ENCODE peak calls at places on chromosomes 2 and 18, in seven cellular contexts. B, M, E, U, T, I and X are unnamed samples.

GRCh38 chr2:234249873-234250272 is 199.4 kb downstream of the SPP2 start:
- DNase-seq in B (no peak), M (no peak), E (peak), U (no peak), T (no peak), I (no peak), X (no peak)

GRCh38 chr2:218406949-218407703 is 7.5 kb downstream of the CTDSP1 start:
- DNase-seq in B (peak), M (peak), E (no peak), U (peak), T (peak), I (peak), X (peak)

GRCh38 chr2:120531365-120531764 is 185.4 kb downstream of the INHBB start:
- DNase-seq in B (no peak), M (no peak), E (no peak), U (no peak), T (no peak), I (no peak), X (no peak)

GRCh38 chr18:9916067-9916684 is 2.4 kb downstream of the VAPA start:
- DNase-seq in B (no peak), M (no peak), E (no peak), U (no peak), T (no peak), I (no peak), X (no peak)

GRCh38 chr2:6418316-6418715 is 447.4 kb downstream of the CMPK2 start:
- DNase-seq in B (no peak), M (no peak), E (no peak), U (no peak), T (no peak), I (no peak), X (no peak)

GRCh38 chr18:80176334-80177080 is 67.4 kb downstream of the ADNP2 start:
- DNase-seq in B (no peak), M (peak), E (no peak), U (no peak), T (no peak), I (no peak), X (no peak)

GRCh38 chr2:24855703-24856102 is 62.5 kb downstream of the CENPO start:
- DNase-seq in B (peak), M (peak), E (no peak), U (no peak), T (no peak), I (no peak), X (no peak)

GRCh38 chr2:7692657-7693161 is 775.5 kb downstream of the RNF144A start:
- DNase-seq in B (peak), M (no peak), E (no peak), U (no peak), T (no peak), I (no peak), X (no peak)

GRCh38 chr2:194319222-194319992 is 1337.6 kb upstream of the SLC39A10 start:
- DNase-seq in B (no peak), M (no peak), E (no peak), U (no peak), T (no peak), I (no peak), X (no peak)

GRCh38 chr2:121019756-121020155 is 265.2 kb downstream of the TFCP2L1 start:
- DNase-seq in B (no peak), M (no peak), E (no peak), U (no peak), T (no peak), I (no peak), X (no peak)

GRCh38 chr2:3627500-3628100 is 30.4 kb upstream of the ALLC start:
- DNase-seq in B (peak), M (peak), E (no peak), U (no peak), T (no peak), I (no peak), X (no peak)

GRCh38 chr2:238439912-238440311 is 13.2 kb downstream of the ASB1 start:
- DNase-seq in B (no peak), M (no peak), E (no peak), U (no peak), T (no peak), I (no peak), X (no peak)

GRCh38 chr2:216692636-216693413 is 2.5 kb downstream of the IGFBP5 start:
- DNase-seq in B (peak), M (peak), E (peak), U (peak), T (no peak), I (peak), X (peak)

GRCh38 chr2:71282493-71282892 is 49.1 kb upstream of the ZNF638 start:
- DNase-seq in B (no peak), M (no peak), E (no peak), U (peak), T (no peak), I (no peak), X (no peak)

DNA sequence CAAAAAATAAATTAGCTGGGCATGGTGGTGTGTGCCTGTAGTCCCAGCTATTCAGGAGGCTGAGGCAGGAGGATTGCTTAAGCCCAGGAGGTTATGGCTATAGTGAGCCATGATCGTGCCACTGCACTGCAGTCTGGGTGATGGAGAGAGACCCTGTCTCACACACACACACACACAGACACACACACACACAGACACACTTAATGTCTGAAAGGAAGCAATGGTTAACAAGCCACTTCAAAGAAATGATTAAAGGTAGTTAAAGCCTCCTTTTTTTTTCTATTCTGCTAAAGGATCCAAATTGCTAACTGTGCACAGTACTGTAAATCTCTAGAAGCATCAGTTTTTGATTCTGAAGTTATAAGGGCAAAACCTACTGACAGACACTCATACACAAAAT is 211.1 kb downstream of the TMEM163 start:
- DNase-seq in B (no peak), M (no peak), E (no peak), U (no peak), T (no peak), I (no peak), X (no peak)
- H3K27ac ChIP-seq in B (no peak), M (no peak), E (no peak), U (no peak), T (no peak), I (no peak), X (no peak)

DNA sequence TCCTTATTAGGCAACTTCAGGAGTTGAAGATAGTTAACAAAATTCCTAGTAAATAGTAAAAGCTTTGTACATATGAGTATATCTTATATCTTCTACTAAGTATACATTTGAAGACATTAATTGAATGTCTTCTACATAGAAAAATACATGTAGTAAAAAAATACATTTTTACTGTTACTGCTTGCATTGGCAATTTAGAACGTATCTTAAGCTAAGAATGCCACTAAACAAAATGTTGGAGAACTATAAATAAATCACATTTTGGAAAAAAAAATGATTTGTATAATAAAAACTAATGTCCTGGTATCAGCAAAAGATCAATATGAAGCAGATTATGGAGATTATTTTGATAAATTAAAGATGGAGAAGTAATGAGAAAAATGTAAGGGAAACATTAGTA is 434.2 kb upstream of the SLC8A1 start:
- DNase-seq in B (no peak), M (no peak), E (no peak), U (no peak), T (no peak), I (no peak), X (no peak)
- H3K27ac ChIP-seq in B (no peak), M (no peak), E (no peak), U (no peak), T (no peak), I (no peak), X (no peak)

GRCh38 chr2:20590704-20591515 is 60.0 kb downstream of the HS1BP3 start:
- DNase-seq in B (peak), M (peak), E (no peak), U (no peak), T (no peak), I (no peak), X (peak)
- H3K27ac ChIP-seq in B (no peak), M (peak), E (peak), U (no peak), T (no peak), I (no peak), X (no peak)

DNA sequence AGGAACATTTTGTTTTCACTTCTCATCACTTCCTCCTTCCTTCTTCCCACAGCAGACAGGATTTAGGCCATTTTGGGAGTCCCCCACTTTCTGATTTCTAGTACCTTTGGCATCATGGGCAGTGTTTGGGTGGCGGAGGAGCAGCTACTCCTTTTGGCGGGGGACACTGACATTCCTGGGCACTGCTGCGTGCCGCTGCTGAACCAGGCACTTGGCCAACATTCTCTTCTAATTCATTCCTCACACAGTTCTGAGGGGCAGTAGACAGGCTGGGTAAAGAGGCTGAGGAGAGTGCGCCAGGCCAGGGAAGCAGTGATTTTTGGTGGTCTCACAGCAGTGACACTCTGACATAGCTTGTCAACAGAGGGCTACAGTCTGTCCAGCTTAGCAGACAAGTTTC is 270.2 kb downstream of the LOXHD1 start:
- DNase-seq in B (no peak), M (no peak), E (no peak), U (no peak), T (no peak), I (no peak), X (no peak)
- H3K27ac ChIP-seq in B (peak), M (no peak), E (no peak), U (no peak), T (no peak), I (no peak), X (no peak)

GRCh38 chr2:236691799-236692167 is 122.2 kb downstream of the ACKR3 start:
- DNase-seq in B (peak), M (no peak), E (no peak), U (no peak), T (no peak), I (no peak), X (no peak)

GRCh38 chr2:236689393-236689700 is 119.7 kb downstream of the ACKR3 start:
- DNase-seq in B (no peak), M (no peak), E (no peak), U (no peak), T (no peak), I (no peak), X (no peak)

GRCh38 chr2:236688563-236689392 is 119.2 kb downstream of the ACKR3 start:
- DNase-seq in B (no peak), M (no peak), E (no peak), U (no peak), T (no peak), I (no peak), X (no peak)

GRCh38 chr2:236689981-236690380 is 120.4 kb downstream of the ACKR3 start:
- DNase-seq in B (no peak), M (no peak), E (no peak), U (no peak), T (no peak), I (no peak), X (no peak)

DNA sequence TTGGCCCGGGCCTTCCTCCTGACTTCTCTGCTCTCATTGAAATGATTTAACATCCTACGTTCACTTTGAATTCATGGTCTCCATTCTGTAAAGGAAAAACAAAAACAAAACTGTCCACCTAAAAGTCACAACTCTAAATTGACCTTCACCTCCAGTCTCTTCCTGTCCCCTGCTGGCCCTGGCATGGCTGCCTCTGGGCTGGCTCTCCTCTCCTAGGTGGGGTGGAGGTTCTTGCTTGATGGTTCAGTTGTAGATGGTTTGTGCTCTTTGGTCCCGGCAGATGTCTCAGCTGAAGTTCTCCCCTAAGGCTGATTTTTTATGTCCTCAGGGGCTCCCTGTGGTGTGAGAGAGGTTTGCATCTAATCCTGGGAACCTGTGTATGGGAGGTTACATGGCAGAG is 121.1 kb downstream of the ACKR3 start:
- DNase-seq in B (no peak), M (no peak), E (no peak), U (no peak), T (no peak), I (no peak), X (no peak)
- H3K27ac ChIP-seq in B (no peak), M (no peak), E (no peak), U (no peak), T (no peak), I (no peak), X (no peak)

DNA sequence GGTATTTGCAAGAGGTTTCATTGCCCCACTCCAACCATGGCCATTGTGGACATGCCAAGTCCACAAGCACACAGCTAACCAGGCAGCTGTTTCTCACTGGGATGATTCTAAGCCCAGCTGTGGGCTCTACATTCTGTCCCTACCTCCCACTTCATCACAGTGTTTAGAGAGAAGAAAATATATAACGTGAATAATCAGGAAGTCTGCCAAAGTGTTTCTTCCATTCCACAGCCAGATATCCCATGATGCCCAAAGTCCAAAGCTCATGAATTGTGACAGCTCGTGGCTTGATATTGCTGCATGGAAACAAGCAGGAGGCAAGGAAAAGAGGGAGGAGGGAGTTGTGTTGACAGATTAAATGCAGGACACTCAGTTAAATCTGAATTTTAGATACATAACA is 433.6 kb upstream of the GYPC start:
- DNase-seq in B (no peak), M (no peak), E (no peak), U (peak), T (no peak), I (no peak), X (no peak)
- H3K27ac ChIP-seq in B (no peak), M (no peak), E (no peak), U (no peak), T (no peak), I (no peak), X (no peak)

GRCh38 chr18:58640428-58640805 is 11.5 kb upstream of the ALPK2 start:
- DNase-seq in B (no peak), M (no peak), E (no peak), U (no peak), T (no peak), I (no peak), X (no peak)

GRCh38 chr18:58639751-58640427 is 11.0 kb upstream of the ALPK2 start:
- DNase-seq in B (no peak), M (no peak), E (no peak), U (no peak), T (no peak), I (no peak), X (no peak)

GRCh38 chr18:58638446-58638845 is 9.6 kb upstream of the ALPK2 start:
- DNase-seq in B (no peak), M (no peak), E (no peak), U (no peak), T (no peak), I (no peak), X (no peak)

GRCh38 chr18:58640891-58641610 is 12.2 kb upstream of the ALPK2 start:
- DNase-seq in B (no peak), M (no peak), E (no peak), U (no peak), T (no peak), I (no peak), X (no peak)

DNA sequence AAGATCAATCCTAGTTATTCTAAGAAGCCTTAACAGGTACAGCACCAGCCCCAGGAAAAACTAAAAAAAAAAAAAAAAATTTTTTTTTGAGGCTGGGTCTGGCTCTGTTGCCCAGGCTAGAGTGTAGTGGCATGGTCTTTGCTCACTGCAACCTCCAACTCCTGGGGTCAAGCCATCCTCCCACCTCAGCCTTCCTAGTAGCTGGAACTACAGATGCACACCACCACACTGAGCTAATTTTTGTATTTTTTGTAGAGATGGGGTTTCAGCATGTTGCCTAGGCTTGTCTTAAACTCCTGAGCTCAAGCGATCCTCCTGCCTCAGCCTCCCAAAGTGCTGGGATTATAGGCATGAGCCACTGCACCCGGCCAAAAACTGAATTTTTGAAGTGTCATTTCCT is 10.3 kb upstream of the ALPK2 start:
- DNase-seq in B (no peak), M (no peak), E (no peak), U (no peak), T (no peak), I (no peak), X (no peak)
- H3K27ac ChIP-seq in B (no peak), M (no peak), E (peak), U (no peak), T (no peak), I (no peak), X (no peak)

DNA sequence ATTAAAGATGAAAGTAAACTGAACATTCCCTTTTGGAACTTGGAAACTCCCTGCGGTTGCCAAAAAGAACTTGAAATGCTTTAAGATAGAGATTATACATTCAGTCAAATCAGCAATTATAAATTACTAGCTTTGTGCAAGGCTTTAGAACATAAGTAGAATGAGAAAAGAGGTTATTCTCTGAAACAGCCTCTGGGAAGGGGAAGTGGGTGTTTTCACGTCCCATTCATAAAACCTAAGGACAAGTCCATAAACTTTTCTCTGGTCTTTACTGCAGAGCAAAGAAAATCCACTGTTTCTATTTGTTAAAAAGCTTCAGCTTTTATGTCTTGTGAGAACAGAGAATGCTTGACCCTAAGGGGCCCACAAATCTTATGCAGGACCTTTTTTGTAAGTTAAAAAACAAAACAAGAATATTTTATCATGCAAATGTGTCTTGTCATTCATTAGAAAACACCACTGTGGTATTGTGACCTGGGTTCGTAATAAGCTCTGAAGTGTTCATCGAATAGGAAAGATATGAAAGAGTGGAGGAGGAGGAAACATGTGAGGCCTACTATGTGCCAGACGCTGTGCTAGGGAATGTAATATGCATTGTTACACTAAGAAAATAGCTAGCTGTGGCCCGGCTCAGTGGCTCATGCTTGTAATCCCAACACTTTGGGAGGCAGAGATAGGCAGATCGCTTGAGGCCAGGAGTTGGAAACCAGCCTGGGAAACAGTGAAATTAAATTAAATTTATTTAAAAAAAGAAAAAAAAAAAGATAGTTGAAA is 49.4 kb upstream of the ZNF397 start:
- DNase-seq in B (no peak), M (no peak), E (no peak), U (no peak), T (no peak), I (no peak), X (no peak)
- H3K27ac ChIP-seq in B (no peak), M (no peak), E (no peak), U (no peak), T (no peak), I (no peak), X (no peak)

DNA sequence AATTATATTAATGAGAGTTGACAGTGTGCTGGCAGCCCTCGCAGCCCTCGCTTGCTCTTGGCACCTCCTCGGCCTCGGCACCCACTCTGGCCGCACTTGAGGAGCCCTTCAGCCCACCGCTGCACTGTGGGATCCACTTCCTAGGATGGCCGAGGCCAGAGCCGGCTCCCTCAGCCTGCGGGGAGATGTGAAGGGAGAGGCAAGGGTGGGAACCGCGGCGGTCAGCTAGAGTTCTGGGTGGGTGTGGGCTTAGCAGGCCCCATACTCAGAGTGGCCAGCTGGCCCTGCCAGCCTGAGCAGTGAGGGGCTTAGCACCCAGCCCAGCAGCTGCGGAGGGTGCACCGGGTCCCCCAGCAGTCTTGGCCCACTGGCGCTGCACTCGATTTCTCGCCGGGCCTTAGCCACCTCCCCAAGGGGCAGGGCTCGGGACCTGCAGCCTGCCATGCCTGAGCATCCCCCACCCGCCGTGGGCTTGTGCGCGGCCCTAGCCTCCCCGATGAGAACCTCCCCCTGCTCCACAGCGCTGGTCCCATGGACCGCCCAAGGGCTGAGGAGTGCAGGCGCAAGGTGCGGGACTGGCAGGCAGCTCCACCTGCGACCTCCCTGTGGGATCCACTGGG is 68.2 kb upstream of the LRRTM4 start:
- DNase-seq in B (no peak), M (peak), E (no peak), U (no peak), T (no peak), I (no peak), X (no peak)
- H3K27ac ChIP-seq in B (no peak), M (no peak), E (no peak), U (no peak), T (no peak), I (no peak), X (no peak)